ENCODE peak calls at places on chromosomes 12 and 14, in six cellular contexts. R is fibroblast of villous mesenchyme; N is CD8-positive, alpha-beta T cell; T is fibroblast of pulmonary artery; K is mesothelial cell of epicardium; J is mucosa of descending colon. H is an unnamed sample.

GRCh38 chr14:100534528-100535286 is 52.5 kb downstream of the BEGAIN start:
- DNase-seq in T (no peak), R (no peak), N (no peak), K (peak; percentile 34), J (no peak), H (no peak)

GRCh38 chr12:57003395-57003794 is 3.0 kb downstream of the ZBTB39 start:
- DNase-seq in R (no peak), J (no peak), K (no peak), N (no peak), T (no peak), H (no peak)

GRCh38 chr12:6961278-6961694 is 9.2 kb downstream of the PHB2 start:
- DNase-seq in N (peak; percentile 84), J (peak; percentile 76), T (peak; percentile 35), R (peak; percentile 78), K (no peak), H (peak; percentile 83)

GRCh38 chr12:79997115-79997805 is 62.4 kb upstream of the PPP1R12A start:
- DNase-seq in N (no peak), J (no peak), K (no peak), R (peak; percentile 14), T (peak; percentile 7), H (no peak)

GRCh38 chr12:98084950-98085349 is 430.4 kb upstream of the TMPO start:
- DNase-seq in R (no peak), J (no peak), N (no peak), K (no peak), T (no peak), H (no peak)

GRCh38 chr12:116406529-116406928 is 129.0 kb upstream of the MED13L start:
- DNase-seq in T (peak; percentile 91), J (peak; percentile 70), N (no peak), K (no peak), R (peak; percentile 96), H (peak; percentile 96)

GRCh38 chr14:34106310-34106709 is 155.4 kb upstream of the EGLN3 start:
- DNase-seq in T (no peak), K (no peak), N (no peak), R (no peak), J (no peak), H (no peak)

GRCh38 chr14:64591809-64592208 is 42.0 kb downstream of the PPP1R36 start:
- DNase-seq in J (no peak), R (no peak), T (no peak), K (no peak), N (no peak), H (no peak)

GRCh38 chr12:14262771-14263511 is 102.5 kb upstream of the ATF7IP start:
- DNase-seq in J (no peak), N (no peak), T (no peak), K (no peak), R (no peak), H (no peak)

GRCh38 chr14:30521899-30522736 is 36.8 kb upstream of the G2E3 start:
- DNase-seq in J (no peak), R (peak; percentile 47), K (no peak), T (peak; percentile 70), N (no peak), H (peak; percentile 61)

GRCh38 chr12:95994476-95994875 is 1.7 kb downstream of the HAL start:
- DNase-seq in J (no peak), K (no peak), T (no peak), R (no peak), N (no peak), H (no peak)

GRCh38 chr14:25350071-25350470 is 300.1 kb upstream of the STXBP6 start:
- DNase-seq in N (no peak), T (no peak), R (no peak), J (no peak), K (no peak), H (no peak)

GRCh38 chr12:53757095-53757770 is 5.5 kb upstream of the CISTR start:
- DNase-seq in R (peak; percentile 55), T (peak; percentile 70), J (peak; percentile 90), K (peak; percentile 90), N (peak; percentile 67), H (peak; percentile 71)

GRCh38 chr12:78530065-78530765 is 334.4 kb upstream of the SYT1 start:
- DNase-seq in J (no peak), R (peak; percentile 40), N (no peak), T (peak; percentile 50), K (no peak), H (peak; percentile 8)

GRCh38 chr12:3170423-3171194 is 93.4 kb downstream of the TSPAN9 start:
- DNase-seq in N (no peak), J (no peak), T (peak; percentile 88), R (peak; percentile 94), K (no peak), H (peak; percentile 83)

GRCh38 chr14:24159777-24160498 is 1.1 kb upstream of the IRF9 start:
- DNase-seq in T (no peak), R (no peak), N (no peak), K (no peak), J (no peak), H (no peak)

GRCh38 chr14:22220427-22220826 is 368.6 kb downstream of the DAD1 start:
- DNase-seq in T (peak; percentile 18), J (no peak), K (no peak), N (no peak), R (no peak), H (no peak)

GRCh38 chr14:69877492-69877891 is 1.7 kb upstream of the SMOC1 start:
- DNase-seq in T (peak; percentile 49), N (no peak), R (peak; percentile 9), K (no peak), J (no peak), H (peak; percentile 62)

GRCh38 chr12:26282339-26282945 is 87.1 kb downstream of the SSPN start:
- DNase-seq in J (no peak), N (no peak), T (no peak), K (no peak), R (no peak), H (no peak)

GRCh38 chr14:20820063-20820904 is 17.6 kb upstream of the RNASE1 start:
- DNase-seq in K (no peak), N (no peak), T (no peak), J (peak; percentile 51), R (no peak), H (no peak)

GRCh38 chr14:104870368-104871144 is 5.5 kb downstream of the CEP170B start:
- DNase-seq in K (no peak), N (peak; percentile 35), J (peak; percentile 56), T (no peak), R (no peak), H (no peak)

GRCh38 chr12:16622315-16622714 is 16.4 kb upstream of the LMO3 start:
- DNase-seq in N (no peak), J (no peak), T (no peak), R (no peak), K (no peak), H (no peak)

GRCh38 chr12:71014180-71014785 is 93.7 kb upstream of the PTPRR start:
- DNase-seq in T (peak; percentile 88), R (peak; percentile 47), J (no peak), N (no peak), K (no peak), H (peak; percentile 77)
- TF ChIP-seq CTCF in T (peak; percentile 63), R (peak; percentile 40), J (no peak), N (no peak), K (peak; percentile 20), H (peak; percentile 81)

GRCh38 chr12:22781339-22781738 is 156.4 kb downstream of the ETNK1 start:
- DNase-seq in N (no peak), R (no peak), J (no peak), T (no peak), K (no peak), H (no peak)
- TF ChIP-seq CTCF in N (no peak), R (no peak), J (no peak), T (no peak), K (no peak), H (no peak)

GRCh38 chr14:75438486-75439080 is 10.8 kb downstream of the JDP2 start:
- DNase-seq in K (no peak), T (no peak), R (no peak), J (no peak), N (no peak), H (no peak)
- TF ChIP-seq CTCF in K (no peak), T (no peak), R (no peak), J (no peak), N (no peak), H (no peak)

DNA sequence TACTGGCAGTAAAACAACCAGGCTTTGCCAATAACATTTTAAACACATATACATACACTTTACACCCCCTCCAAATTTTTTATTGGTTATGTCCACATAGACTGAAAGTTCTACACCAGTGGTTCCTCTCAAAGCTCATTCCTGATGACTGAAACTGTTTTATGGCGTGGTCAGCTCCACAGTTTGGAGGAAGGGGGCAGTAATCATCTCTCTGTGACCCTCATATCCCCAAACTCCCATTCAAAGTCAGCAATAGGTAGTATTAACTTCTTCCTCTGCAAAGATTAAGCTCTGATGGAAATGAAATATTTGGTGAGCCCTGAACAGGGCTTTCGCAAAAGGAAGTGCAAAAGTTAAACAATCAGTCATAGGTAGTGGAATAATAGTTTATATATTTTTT is 55.3 kb upstream of the DAAM1 start:
- DNase-seq in T (peak; percentile 31), N (no peak), J (no peak), K (no peak), R (no peak), H (no peak)
- TF ChIP-seq CTCF in T (peak; percentile 32), N (no peak), J (no peak), K (no peak), R (peak; percentile 23), H (no peak)

DNA sequence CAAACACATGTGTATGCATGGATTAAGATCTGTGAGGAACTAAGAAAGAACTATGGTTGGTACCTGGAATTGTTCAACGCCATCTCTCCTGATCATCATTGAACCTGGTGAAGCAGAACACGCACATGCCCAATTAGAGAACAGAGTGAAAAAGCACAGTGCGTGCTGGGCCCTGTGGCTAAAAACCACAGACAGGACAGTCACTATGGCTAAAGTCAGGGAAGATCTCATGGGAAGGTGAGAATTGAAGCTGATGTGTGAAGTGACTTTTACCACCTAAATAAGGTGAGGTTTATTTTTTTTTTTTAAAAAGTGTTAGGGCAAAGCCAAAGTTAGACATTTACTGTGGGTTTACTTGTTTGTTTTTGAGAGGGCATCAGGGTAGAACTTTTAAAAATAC is 215.0 kb downstream of the SLC38A4 start:
- DNase-seq in K (no peak), T (no peak), N (no peak), J (no peak), R (no peak), H (no peak)
- TF ChIP-seq CTCF in K (no peak), T (no peak), N (no peak), J (no peak), R (no peak), H (no peak)

GRCh38 chr14:63543000-63543825 is at the start of gene PPP2R5E:
- DNase-seq in N (peak; percentile 95), J (peak; percentile 98), K (peak; percentile 97), T (peak; percentile 99), R (peak; percentile 99), H (peak; percentile 99)
- TF ChIP-seq CTCF in N (no peak), J (no peak), K (no peak), T (no peak), R (no peak), H (no peak)

GRCh38 chr12:114136656-114137055 is 170.5 kb upstream of the RBM19 start:
- DNase-seq in R (no peak), T (no peak), J (no peak), K (no peak), N (no peak), H (no peak)

GRCh38 chr12:114134922-114135321 is 168.8 kb upstream of the RBM19 start:
- DNase-seq in N (no peak), K (no peak), R (no peak), T (no peak), J (no peak), H (no peak)

GRCh38 chr12:114131824-114132223 is 165.7 kb upstream of the RBM19 start:
- DNase-seq in T (no peak), N (no peak), K (no peak), J (no peak), R (no peak), H (no peak)
- TF ChIP-seq CTCF in T (no peak), N (no peak), K (no peak), J (no peak), R (no peak), H (no peak)

H was measured in MCF 10A.